ENCODE peak calls at places on chromosomes 5 and 9, in nine cellular contexts. One of them, this sample, is unnamed.

GRCh38 chr5:129905467-129906176 is 1.4 kb downstream of the CHSY3 start:
- DNase-seq in C1 segment of cervical spinal cord: no peak
- DNase-seq in ecto neural progenitor cell: peak
- DNase-seq in tibial artery: peak
- DNase-seq in IMR-90: peak
- DNase-seq in SJSA1: no peak
- DNase-seq in HFFc6: no peak
- DNase-seq in T-helper 9 cell: no peak
- DNase-seq in activated CD8-positive, alpha-beta memory T cell treated with anti-CD3 and anti-CD28 coated beads for 4 hours: no peak
- DNase-seq in this sample: no peak

GRCh38 chr5:151469386-151469785 is 22.0 kb downstream of the SLC36A1 start:
- DNase-seq in HFFc6: peak
- DNase-seq in SJSA1: no peak
- DNase-seq in C1 segment of cervical spinal cord: no peak
- DNase-seq in T-helper 9 cell: no peak
- DNase-seq in ecto neural progenitor cell: no peak
- DNase-seq in IMR-90: peak
- DNase-seq in tibial artery: no peak
- DNase-seq in activated CD8-positive, alpha-beta memory T cell treated with anti-CD3 and anti-CD28 coated beads for 4 hours: no peak
- DNase-seq in this sample: no peak

GRCh38 chr9:91954841-91955471 is 4.9 kb upstream of the ROR2 start:
- DNase-seq in activated CD8-positive, alpha-beta memory T cell treated with anti-CD3 and anti-CD28 coated beads for 4 hours: no peak
- DNase-seq in C1 segment of cervical spinal cord: no peak
- DNase-seq in SJSA1: peak
- DNase-seq in tibial artery: no peak
- DNase-seq in IMR-90: peak
- DNase-seq in T-helper 9 cell: no peak
- DNase-seq in HFFc6: peak
- DNase-seq in ecto neural progenitor cell: peak
- DNase-seq in this sample: no peak

GRCh38 chr9:122322553-122322952 is 48.3 kb upstream of the PTGS1 start:
- DNase-seq in SJSA1: no peak
- DNase-seq in T-helper 9 cell: no peak
- DNase-seq in tibial artery: no peak
- DNase-seq in activated CD8-positive, alpha-beta memory T cell treated with anti-CD3 and anti-CD28 coated beads for 4 hours: no peak
- DNase-seq in C1 segment of cervical spinal cord: peak
- DNase-seq in ecto neural progenitor cell: no peak
- DNase-seq in HFFc6: no peak
- DNase-seq in IMR-90: no peak
- DNase-seq in this sample: no peak

GRCh38 chr9:37746448-37747270 is 6.9 kb upstream of the TRMT10B start:
- DNase-seq in activated CD8-positive, alpha-beta memory T cell treated with anti-CD3 and anti-CD28 coated beads for 4 hours: no peak
- DNase-seq in tibial artery: no peak
- DNase-seq in HFFc6: peak
- DNase-seq in IMR-90: peak
- DNase-seq in T-helper 9 cell: no peak
- DNase-seq in ecto neural progenitor cell: no peak
- DNase-seq in C1 segment of cervical spinal cord: no peak
- DNase-seq in SJSA1: peak
- DNase-seq in this sample: no peak

GRCh38 chr9:133153227-133154096 is 10.3 kb downstream of the GBGT1 start:
- DNase-seq in C1 segment of cervical spinal cord: no peak
- DNase-seq in IMR-90: no peak
- DNase-seq in T-helper 9 cell: no peak
- DNase-seq in HFFc6: no peak
- DNase-seq in ecto neural progenitor cell: no peak
- DNase-seq in activated CD8-positive, alpha-beta memory T cell treated with anti-CD3 and anti-CD28 coated beads for 4 hours: no peak
- DNase-seq in SJSA1: no peak
- DNase-seq in tibial artery: no peak
- DNase-seq in this sample: no peak

GRCh38 chr5:172276214-172276613 is 7.3 kb downstream of the UBTD2 start:
- DNase-seq in ecto neural progenitor cell: no peak
- DNase-seq in T-helper 9 cell: no peak
- DNase-seq in IMR-90: peak
- DNase-seq in HFFc6: peak
- DNase-seq in tibial artery: no peak
- DNase-seq in SJSA1: peak
- DNase-seq in activated CD8-positive, alpha-beta memory T cell treated with anti-CD3 and anti-CD28 coated beads for 4 hours: no peak
- DNase-seq in C1 segment of cervical spinal cord: no peak
- DNase-seq in this sample: no peak

GRCh38 chr9:4706971-4707622 is 27.7 kb downstream of the CDC37L1 start:
- DNase-seq in HFFc6: no peak
- DNase-seq in T-helper 9 cell: no peak
- DNase-seq in tibial artery: no peak
- DNase-seq in C1 segment of cervical spinal cord: no peak
- DNase-seq in SJSA1: no peak
- DNase-seq in activated CD8-positive, alpha-beta memory T cell treated with anti-CD3 and anti-CD28 coated beads for 4 hours: no peak
- DNase-seq in ecto neural progenitor cell: no peak
- DNase-seq in IMR-90: no peak
- DNase-seq in this sample: no peak

GRCh38 chr5:131999041-131999440 is 12.4 kb downstream of the ACSL6 start:
- DNase-seq in T-helper 9 cell: no peak
- DNase-seq in ecto neural progenitor cell: no peak
- DNase-seq in IMR-90: no peak
- DNase-seq in activated CD8-positive, alpha-beta memory T cell treated with anti-CD3 and anti-CD28 coated beads for 4 hours: no peak
- DNase-seq in SJSA1: no peak
- DNase-seq in tibial artery: no peak
- DNase-seq in C1 segment of cervical spinal cord: no peak
- DNase-seq in HFFc6: no peak
- DNase-seq in this sample: no peak

GRCh38 chr9:104068546-104068945 is 25.6 kb upstream of the SMC2 start:
- DNase-seq in C1 segment of cervical spinal cord: no peak
- DNase-seq in activated CD8-positive, alpha-beta memory T cell treated with anti-CD3 and anti-CD28 coated beads for 4 hours: no peak
- DNase-seq in IMR-90: peak
- DNase-seq in SJSA1: no peak
- DNase-seq in T-helper 9 cell: no peak
- DNase-seq in ecto neural progenitor cell: no peak
- DNase-seq in tibial artery: no peak
- DNase-seq in HFFc6: no peak
- DNase-seq in this sample: no peak

GRCh38 chr5:36689225-36689624 is 82.8 kb downstream of the SLC1A3 start:
- DNase-seq in tibial artery: no peak
- DNase-seq in IMR-90: peak
- DNase-seq in activated CD8-positive, alpha-beta memory T cell treated with anti-CD3 and anti-CD28 coated beads for 4 hours: no peak
- DNase-seq in SJSA1: peak
- DNase-seq in C1 segment of cervical spinal cord: peak
- DNase-seq in HFFc6: no peak
- DNase-seq in ecto neural progenitor cell: no peak
- DNase-seq in T-helper 9 cell: no peak
- DNase-seq in this sample: peak

GRCh38 chr9:117075636-117076035 is 339.2 kb downstream of the ASTN2 start:
- DNase-seq in HFFc6: no peak
- DNase-seq in SJSA1: no peak
- DNase-seq in C1 segment of cervical spinal cord: no peak
- DNase-seq in T-helper 9 cell: no peak
- DNase-seq in ecto neural progenitor cell: no peak
- DNase-seq in activated CD8-positive, alpha-beta memory T cell treated with anti-CD3 and anti-CD28 coated beads for 4 hours: no peak
- DNase-seq in tibial artery: no peak
- DNase-seq in IMR-90: no peak
- DNase-seq in this sample: no peak

GRCh38 chr9:137190315-137190853 is 1.9 kb downstream of the SSNA1 start:
- DNase-seq in HFFc6: no peak
- DNase-seq in SJSA1: no peak
- DNase-seq in activated CD8-positive, alpha-beta memory T cell treated with anti-CD3 and anti-CD28 coated beads for 4 hours: no peak
- DNase-seq in ecto neural progenitor cell: no peak
- DNase-seq in IMR-90: no peak
- DNase-seq in tibial artery: no peak
- DNase-seq in C1 segment of cervical spinal cord: no peak
- DNase-seq in T-helper 9 cell: no peak
- DNase-seq in this sample: no peak

GRCh38 chr5:177064500-177065277 is 22.0 kb upstream of the FGFR4 start:
- DNase-seq in T-helper 9 cell: no peak
- DNase-seq in IMR-90: no peak
- DNase-seq in SJSA1: no peak
- DNase-seq in C1 segment of cervical spinal cord: no peak
- DNase-seq in HFFc6: no peak
- DNase-seq in ecto neural progenitor cell: no peak
- DNase-seq in activated CD8-positive, alpha-beta memory T cell treated with anti-CD3 and anti-CD28 coated beads for 4 hours: no peak
- DNase-seq in tibial artery: no peak
- DNase-seq in this sample: no peak

GRCh38 chr5:103452089-103452488 is 110.5 kb downstream of the NUDT12 start:
- DNase-seq in T-helper 9 cell: no peak
- DNase-seq in ecto neural progenitor cell: no peak
- DNase-seq in activated CD8-positive, alpha-beta memory T cell treated with anti-CD3 and anti-CD28 coated beads for 4 hours: no peak
- DNase-seq in IMR-90: no peak
- DNase-seq in HFFc6: no peak
- DNase-seq in SJSA1: no peak
- DNase-seq in tibial artery: no peak
- DNase-seq in C1 segment of cervical spinal cord: no peak
- DNase-seq in this sample: no peak

GRCh38 chr5:76413746-76414145 is 10.7 kb downstream of the IQGAP2 start:
- DNase-seq in tibial artery: no peak
- DNase-seq in activated CD8-positive, alpha-beta memory T cell treated with anti-CD3 and anti-CD28 coated beads for 4 hours: no peak
- DNase-seq in ecto neural progenitor cell: no peak
- DNase-seq in C1 segment of cervical spinal cord: no peak
- DNase-seq in IMR-90: no peak
- DNase-seq in T-helper 9 cell: no peak
- DNase-seq in SJSA1: no peak
- DNase-seq in HFFc6: no peak
- DNase-seq in this sample: no peak